ENCODE peak calls at places on chromosomes 16 and 17, in four cellular contexts. V is K562, T is cardiac muscle cell, A is psoas muscle. C is an unnamed sample.

GRCh38 chr17:9887521-9887920 is 17.6 kb downstream of the RCVRN start:
- DNase-seq in V (no peak), A (no peak), T (no peak), C (no peak)

GRCh38 chr17:41914358-41914766 is 4.4 kb downstream of the ACLY start:
- DNase-seq in T (no peak), A (no peak), V (no peak), C (no peak)

GRCh38 chr17:50967795-50968194 is 101.6 kb upstream of the TOB1 start:
- DNase-seq in A (no peak), T (no peak), V (no peak), C (no peak)

GRCh38 chr17:63881935-63882601 is at the start of gene GH2:
- DNase-seq in T (peak), V (peak), A (no peak), C (peak)

GRCh38 chr17:62179525-62180161 is 114.6 kb upstream of the MED13 start:
- DNase-seq in V (peak), A (no peak), T (no peak), C (no peak)

GRCh38 chr17:46053911-46054534 is 55.0 kb downstream of the STH start:
- DNase-seq in A (no peak), V (no peak), T (no peak), C (no peak)

GRCh38 chr17:14048169-14048568 is 21.1 kb upstream of the COX10 start:
- DNase-seq in T (no peak), A (no peak), V (peak), C (no peak)

GRCh38 chr17:77499699-77500435 is 359.1 kb downstream of the SEC14L1 start:
- DNase-seq in V (no peak), T (no peak), A (peak), C (no peak)

GRCh38 chr17:80151333-80151732 is 4.4 kb upstream of the EIF4A3 start:
- DNase-seq in V (no peak), T (no peak), A (no peak), C (no peak)

GRCh38 chr17:49015179-49015923 is 18.2 kb downstream of the IGF2BP1 start:
- DNase-seq in V (no peak), A (no peak), T (no peak), C (no peak)

GRCh38 chr17:10772425-10773380 is 31.2 kb downstream of the TMEM238L start:
- DNase-seq in V (peak), A (no peak), T (peak), C (peak)

GRCh38 chr16:27671410-27671809 is 121.5 kb downstream of the KATNIP start:
- DNase-seq in T (no peak), A (no peak), V (no peak), C (no peak)

GRCh38 chr17:57350266-57350665 is 93.9 kb downstream of the MSI2 start:
- DNase-seq in T (no peak), V (no peak), A (no peak), C (no peak)

GRCh38 chr17:81483085-81483861 is 29.3 kb downstream of the ACTG1 start:
- DNase-seq in A (peak), V (no peak), T (no peak), C (peak)

GRCh38 chr17:62017496-62017895 is 47.6 kb downstream of the MED13 start:
- DNase-seq in T (no peak), A (no peak), V (no peak), C (no peak)

GRCh38 chr16:47779201-47780016 is 318.3 kb downstream of the PHKB start:
- DNase-seq in V (no peak), A (no peak), T (no peak), C (no peak)

GRCh38 chr17:82820278-82821251 is 19.3 kb downstream of the ZNF750 start:
- DNase-seq in T (no peak), V (no peak), A (no peak), C (no peak)

GRCh38 chr17:82821554-82821953 is 18.3 kb downstream of the ZNF750 start:
- DNase-seq in T (no peak), V (no peak), A (no peak), C (no peak)

GRCh38 chr17:82822281-82822680 is 17.5 kb downstream of the ZNF750 start:
- DNase-seq in A (no peak), T (no peak), V (no peak), C (no peak)

GRCh38 chr17:82825540-82826124 is 14.2 kb downstream of the ZNF750 start:
- DNase-seq in A (no peak), T (no peak), V (no peak), C (no peak)

DNA sequence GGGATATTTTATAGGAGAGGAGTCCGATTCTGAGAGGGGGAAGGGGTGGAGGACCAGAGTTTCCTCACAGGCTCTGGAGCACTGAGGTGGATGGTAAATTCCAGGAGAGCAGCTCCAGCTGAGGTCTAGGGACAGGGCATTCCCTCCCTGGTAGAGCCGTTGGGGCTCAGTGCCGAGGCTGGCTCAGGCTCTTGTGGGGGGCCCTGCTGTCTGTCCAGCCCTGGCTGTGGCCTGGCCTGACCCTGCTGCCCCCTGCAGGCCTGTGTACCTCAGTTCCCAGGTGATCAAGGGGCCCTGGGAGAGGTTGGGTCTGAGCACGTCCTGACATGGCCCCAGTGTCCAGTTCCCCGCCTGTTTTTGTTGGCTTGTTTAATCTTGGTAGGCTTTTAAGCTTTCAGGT is 16.8 kb downstream of the ZNF750 start:
- DNase-seq in V (peak), A (no peak), T (peak), C (no peak)
- TF ChIP-seq CTCF in V (peak), A (peak), T (peak), C (no peak)

DNA sequence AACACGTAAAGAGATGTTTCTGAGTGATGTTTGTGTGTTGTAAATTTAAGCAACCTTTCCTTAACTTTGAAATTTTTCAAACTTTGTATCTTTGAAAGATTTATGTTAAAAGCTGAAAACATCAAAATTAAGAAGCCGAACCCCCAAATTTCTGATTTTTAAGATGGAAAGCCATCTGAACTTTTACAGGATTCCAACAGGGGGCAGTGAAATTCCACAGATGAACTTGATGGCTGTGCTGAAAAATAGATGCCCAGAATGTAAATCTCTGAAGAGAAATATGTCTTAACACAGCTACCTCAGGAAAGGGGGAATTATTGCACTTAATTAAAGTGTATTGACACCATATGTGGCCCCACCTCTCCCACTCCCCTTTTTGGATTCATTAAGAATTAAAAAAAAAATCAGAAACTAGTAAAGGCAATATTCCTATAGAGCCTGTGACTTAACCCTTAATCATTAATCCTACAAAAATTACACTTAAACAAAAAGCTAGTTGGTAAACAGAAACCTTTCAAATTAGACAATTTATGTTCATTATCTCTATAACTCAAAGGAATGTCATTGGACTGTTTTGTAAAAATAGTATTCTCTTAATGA is 597.9 kb downstream of the KCNJ2 start:
- DNase-seq in A (no peak), T (peak), V (no peak), C (peak)
- TF ChIP-seq CTCF in A (peak), T (peak), V (no peak), C (peak)

DNA sequence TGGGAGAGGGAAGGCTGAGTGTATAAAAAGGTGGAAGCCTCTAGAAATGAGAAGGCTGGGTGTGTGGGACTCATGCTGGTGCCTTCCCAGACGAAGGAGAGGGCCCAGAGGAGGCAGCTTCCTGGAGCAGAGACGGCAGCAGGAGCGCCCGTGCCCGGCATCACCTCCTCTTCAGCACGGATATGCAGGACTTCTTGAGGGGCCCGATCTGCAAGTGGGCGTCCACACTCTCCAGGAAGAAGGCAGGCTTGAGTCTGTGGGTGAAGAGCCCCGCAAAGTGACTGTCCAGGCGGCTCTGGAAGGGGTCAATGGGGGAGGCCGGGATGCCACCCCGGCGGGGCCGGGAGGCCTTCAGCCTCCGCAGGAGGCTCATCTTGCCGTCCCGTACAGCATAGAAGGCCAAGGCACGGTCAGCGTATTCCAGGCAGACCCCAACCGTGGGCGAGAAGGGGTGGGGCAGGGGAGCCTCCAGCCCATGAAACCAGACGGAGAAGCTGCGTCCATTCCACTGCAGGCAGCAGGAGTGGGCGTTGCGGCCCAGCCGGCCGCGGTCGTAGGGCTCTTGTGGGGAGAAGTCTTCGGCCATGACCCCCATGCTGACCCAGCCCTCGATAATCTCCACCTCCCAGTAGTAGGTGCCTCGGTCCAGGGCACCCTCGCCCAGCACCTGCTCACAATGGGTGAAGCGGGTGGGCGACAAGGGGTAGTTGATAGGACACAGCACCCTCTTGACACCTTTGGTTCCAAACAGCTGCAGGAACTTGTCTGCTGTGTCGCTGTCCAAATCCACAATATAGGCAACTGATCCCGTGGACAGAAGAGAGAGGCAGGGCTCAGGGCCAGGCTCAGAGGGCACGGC is 3.8 kb downstream of the TRIM47 start:
- DNase-seq in T (no peak), V (peak), A (no peak), C (no peak)
- TF ChIP-seq CTCF in T (no peak), V (no peak), A (no peak), C (no peak)

DNA sequence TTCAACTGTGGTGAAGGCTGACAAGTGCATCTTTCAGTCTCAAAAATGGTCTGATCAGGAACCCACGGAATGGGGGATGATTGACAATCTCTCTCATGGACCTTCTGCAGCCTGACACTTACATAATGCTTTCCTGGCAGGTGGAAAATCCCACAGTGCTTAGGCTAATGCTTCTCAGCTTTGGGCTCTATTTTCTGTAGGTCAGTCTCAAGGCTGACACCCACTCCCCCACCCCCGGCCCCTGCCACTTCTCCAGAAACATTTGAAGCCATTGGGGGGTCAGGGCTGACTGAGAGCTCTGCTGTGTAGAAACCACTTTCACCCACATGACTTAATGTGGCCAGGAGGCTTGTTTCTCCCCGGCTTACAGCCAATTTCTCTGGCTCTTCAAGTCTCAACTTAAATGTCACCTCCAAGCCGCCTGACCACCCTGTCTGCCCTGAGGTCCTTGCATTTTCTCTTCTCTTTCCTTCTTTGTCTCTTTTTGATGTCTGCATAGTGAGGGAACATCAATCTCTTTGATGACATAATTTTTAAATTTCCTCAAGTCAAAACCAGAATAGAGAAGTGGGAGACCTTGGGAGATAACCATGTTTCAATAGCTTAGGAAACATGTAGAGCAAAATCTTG is 16.7 kb upstream of the IRF8 start:
- DNase-seq in T (no peak), A (no peak), V (no peak), C (no peak)
- TF ChIP-seq CTCF in T (no peak), A (no peak), V (no peak), C (no peak)

DNA sequence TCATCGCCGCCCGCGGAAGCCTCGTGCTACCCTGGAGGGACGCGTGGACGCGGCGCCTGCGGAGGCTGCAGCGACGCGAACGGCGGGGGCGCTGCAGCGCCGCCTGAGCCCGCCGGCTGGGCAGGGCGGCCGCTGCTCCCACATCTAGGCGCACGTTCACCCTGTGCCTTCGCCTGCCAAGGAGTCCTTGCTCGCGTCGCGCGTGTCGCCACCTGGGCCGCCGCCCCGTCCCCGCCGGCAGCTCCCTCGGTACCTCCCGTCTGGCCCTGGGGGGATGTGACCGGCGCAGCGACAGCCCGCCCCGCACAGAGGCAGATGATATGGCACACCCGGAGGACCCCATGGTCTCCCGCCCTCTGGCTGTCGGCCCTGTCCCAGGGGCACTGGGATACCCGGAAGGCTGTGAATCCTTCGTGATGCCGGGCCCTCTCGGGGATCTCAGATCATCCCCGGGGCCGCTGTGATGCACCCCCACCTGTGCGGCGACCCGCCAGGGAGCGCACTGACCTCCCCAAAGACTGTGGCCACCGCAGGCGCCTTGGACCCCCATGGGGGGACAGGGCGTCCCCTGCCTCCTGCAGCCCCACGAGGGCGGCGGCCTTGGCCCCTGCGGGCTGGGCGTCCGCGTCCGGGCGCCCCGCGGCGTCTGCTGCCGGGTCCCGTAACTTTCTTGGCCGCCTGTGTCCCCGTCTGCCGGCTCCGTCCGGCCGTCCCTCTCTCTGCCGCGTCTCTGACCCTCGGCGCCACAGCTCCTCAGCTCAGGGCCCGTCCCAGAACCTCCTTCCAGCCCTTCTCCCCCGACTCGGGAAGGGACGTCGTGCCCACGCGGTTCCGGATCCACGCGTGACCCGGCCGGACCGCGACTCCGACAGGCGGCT is 689 bp upstream of the TBC1D24 start:
- DNase-seq in T (peak), A (peak), V (peak), C (peak)
- TF ChIP-seq CTCF in T (peak), A (peak), V (peak), C (no peak)

GRCh38 chr17:28726912-28727726 is 1.1 kb upstream of the TLCD1 start:
- DNase-seq in V (peak), T (peak), A (peak), C (peak)

GRCh38 chr17:28725660-28726395 is at the start of gene TLCD1:
- DNase-seq in A (peak), T (peak), V (peak), C (peak)

GRCh38 chr17:28726396-28726911 is 421 bp upstream of the TLCD1 start:
- DNase-seq in A (no peak), T (peak), V (no peak), C (peak)

GRCh38 chr17:28724500-28725165 is 1.4 kb downstream of the TLCD1 start:
- DNase-seq in V (no peak), A (no peak), T (no peak), C (no peak)

GRCh38 chr17:28725166-28725659 is 820 bp downstream of the TLCD1 start:
- DNase-seq in A (no peak), V (peak), T (no peak), C (no peak)
- TF ChIP-seq CTCF in A (no peak), V (no peak), T (no peak), C (no peak)

DNA sequence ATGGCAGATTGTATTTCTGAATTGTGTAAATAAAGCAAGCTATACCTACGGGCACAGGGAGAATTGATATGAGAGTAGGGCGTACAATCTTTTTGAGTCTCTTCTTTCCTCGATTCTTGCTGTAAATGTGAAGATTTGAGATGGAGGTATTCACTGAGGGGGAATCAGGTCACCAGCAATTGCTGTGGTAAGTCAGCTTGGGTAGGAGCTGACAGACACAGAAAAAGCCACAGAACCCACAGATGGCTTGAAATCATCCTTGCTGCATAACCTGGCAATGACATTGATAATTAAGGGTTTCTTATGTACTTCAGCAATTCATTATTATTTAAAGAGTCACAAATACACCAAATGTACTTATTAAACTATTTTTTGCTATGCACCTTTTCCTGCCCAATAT is 164.2 kb downstream of the CNTNAP4 start:
- DNase-seq in V (no peak), T (no peak), A (no peak), C (no peak)
- TF ChIP-seq CTCF in V (no peak), T (no peak), A (no peak), C (no peak)

DNA sequence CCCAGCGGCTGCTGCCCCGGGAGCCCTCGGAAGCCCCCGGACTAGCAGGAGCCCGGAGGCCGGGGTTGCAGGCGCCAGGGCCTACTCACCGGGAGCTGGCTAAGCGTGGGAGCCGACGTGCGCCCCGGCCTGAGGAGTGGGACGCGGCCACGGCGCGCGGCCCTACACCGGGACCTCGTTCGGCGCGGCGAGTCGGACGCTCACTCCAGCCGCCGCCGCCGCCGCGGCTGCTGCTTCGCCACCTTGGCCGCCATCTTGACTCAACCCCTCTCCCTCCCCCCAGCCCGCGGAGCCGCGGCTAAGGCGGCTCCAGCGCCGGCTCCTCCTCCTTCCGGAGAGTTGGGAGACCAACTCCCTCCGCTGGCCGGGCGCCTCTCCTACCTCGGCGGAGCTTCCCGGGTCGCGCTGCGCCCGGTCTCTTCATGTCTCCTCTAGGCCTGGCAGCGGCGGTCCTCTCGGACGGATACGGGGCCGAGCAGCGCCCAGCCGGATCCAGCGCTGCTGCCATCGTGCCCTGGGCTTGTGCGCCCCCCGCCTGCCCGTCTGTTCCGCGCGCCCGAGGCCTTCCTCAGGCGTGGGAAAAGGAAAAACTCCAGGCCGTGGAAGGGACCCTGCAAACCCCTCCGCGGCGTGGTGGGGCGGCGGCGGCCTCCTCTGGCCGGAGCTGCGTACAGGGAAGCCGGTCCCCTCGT is at the start of gene NCOR1:
- DNase-seq in T (peak), V (peak), A (peak), C (peak)
- TF ChIP-seq CTCF in T (peak), V (peak), A (peak), C (no peak)

C was measured in nephron progenitor cell.